ENCODE peak calls at places on chromosomes 3 and 15, in five cellular contexts. R, D, E, M and H are unnamed samples.

GRCh38 chr15:69593981-69594966 is 141.7 kb downstream of the RPLP1 start:
- DNase-seq in R (no peak), D (peak; percentile 80), E (peak; percentile 49), M (peak; percentile 89), H (no peak)

GRCh38 chr15:87215100-87215499 is 1041.4 kb downstream of the NTRK3 start:
- DNase-seq in R (no peak), D (no peak), E (no peak), M (no peak), H (no peak)

GRCh38 chr3:45092132-45093031 is 53.8 kb downstream of the CDCP1 start:
- DNase-seq in R (no peak), D (peak; percentile 75), E (no peak), M (peak; percentile 56), H (no peak)

GRCh38 chr3:136818851-136819783 is at the start of gene SLC35G2:
- DNase-seq in R (peak; percentile 18), D (peak; percentile 83), E (peak; percentile 72), M (peak; percentile 35), H (peak; percentile 87)

GRCh38 chr3:107217161-107217560 is 160.1 kb upstream of the CCDC54 start:
- DNase-seq in R (no peak), D (peak; percentile 90), E (no peak), M (no peak), H (no peak)

GRCh38 chr15:79186616-79187015 is 95.9 kb upstream of the ANKRD34C start:
- DNase-seq in R (no peak), D (no peak), E (no peak), M (no peak), H (no peak)

GRCh38 chr15:65666257-65666656 is 44.5 kb downstream of the SLC24A1 start:
- DNase-seq in R (no peak), D (peak; percentile 53), E (no peak), M (no peak), H (no peak)

GRCh38 chr15:60704129-60704528 is 225.2 kb upstream of the ICE2 start:
- DNase-seq in R (no peak), D (no peak), E (no peak), M (no peak), H (no peak)

GRCh38 chr3:50279255-50280016 is 549 bp downstream of the LSMEM2 start:
- DNase-seq in R (no peak), D (no peak), E (no peak), M (no peak), H (no peak)

GRCh38 chr15:58324533-58324932 is 107.3 kb upstream of the LIPC start:
- DNase-seq in R (no peak), D (no peak), E (no peak), M (no peak), H (no peak)

GRCh38 chr15:74427607-74428441 is 5.9 kb downstream of the SEMA7A start:
- DNase-seq in R (no peak), D (no peak), E (no peak), M (no peak), H (no peak)

GRCh38 chr15:80152896-80153876 is at the start of gene FAH:
- DNase-seq in R (peak; percentile 73), D (peak; percentile 57), E (peak; percentile 44), M (no peak), H (no peak)

GRCh38 chr3:129304553-129305222 is 26.0 kb downstream of the HMCES start:
- DNase-seq in R (no peak), D (peak; percentile 7), E (no peak), M (no peak), H (no peak)

GRCh38 chr3:51997935-51998596 is 2.4 kb upstream of the RPL29 start:
- DNase-seq in R (no peak), D (no peak), E (no peak), M (no peak), H (no peak)

GRCh38 chr3:60598668-60599067 is 652.6 kb downstream of the FHIT start:
- DNase-seq in R (no peak), D (no peak), E (no peak), M (no peak), H (no peak)

GRCh38 chr3:142315083-142315482 is 89.7 kb upstream of the GK5 start:
- DNase-seq in R (no peak), D (peak; percentile 64), E (no peak), M (no peak), H (no peak)

GRCh38 chr3:84772841-84773240 is 185.9 kb upstream of the CADM2 start:
- DNase-seq in R (no peak), D (no peak), E (no peak), M (no peak), H (no peak)
- TF ChIP-seq CTCF in R (no peak), D (no peak), E (peak; percentile 12), M (no peak), H (peak; percentile 17)

DNA sequence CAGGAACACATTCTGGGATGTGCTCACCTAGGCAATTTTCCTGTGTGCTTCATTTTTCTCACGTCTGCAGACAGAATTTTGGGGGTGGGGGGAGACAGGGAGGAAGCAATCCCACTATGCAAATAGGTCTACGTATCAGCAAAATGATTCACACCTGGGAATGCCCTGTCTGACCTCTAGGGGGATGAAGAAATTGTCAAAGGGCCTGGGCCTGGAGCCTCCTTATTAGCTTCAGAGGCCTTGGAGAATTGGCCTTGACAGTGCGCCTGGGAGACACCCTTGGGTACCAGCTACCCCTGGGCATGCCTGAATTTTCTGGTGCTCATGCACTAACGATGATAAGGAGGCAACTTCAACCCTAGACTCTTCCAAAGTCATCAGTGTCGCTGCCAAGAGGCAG is 207.5 kb downstream of the CADPS start:
- DNase-seq in R (peak; percentile 2), D (no peak), E (no peak), M (no peak), H (no peak)
- TF ChIP-seq CTCF in R (peak; percentile 11), D (no peak), E (no peak), M (no peak), H (peak; percentile 54)

DNA sequence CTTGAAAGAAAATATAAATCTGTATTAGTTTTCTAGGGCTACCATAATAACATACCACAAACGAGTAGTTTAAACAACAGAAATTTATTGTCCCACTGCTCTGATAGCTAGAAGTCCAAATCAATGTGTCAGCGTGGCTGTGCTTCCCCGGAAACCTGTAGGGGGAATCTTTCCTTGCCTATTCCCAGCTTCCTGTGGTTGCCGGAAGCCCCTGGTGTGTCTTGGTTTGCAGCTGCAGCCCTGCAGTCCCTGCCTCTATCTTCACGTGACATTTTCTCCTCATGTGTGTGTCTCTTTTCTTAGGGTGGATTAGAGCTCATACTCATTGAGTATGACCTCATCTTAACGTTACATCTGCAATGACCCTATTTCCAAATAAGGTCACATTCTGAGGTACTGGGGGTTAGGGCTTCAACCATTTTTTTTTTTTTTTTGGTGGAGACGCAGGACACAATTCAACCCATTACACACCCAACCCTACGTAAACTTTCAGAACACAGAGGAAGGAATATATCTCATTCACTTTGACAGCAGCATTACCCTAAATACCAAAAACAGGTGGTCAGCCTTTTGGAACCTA is 88.8 kb downstream of the RYK start:
- DNase-seq in R (no peak), D (no peak), E (no peak), M (no peak), H (no peak)
- TF ChIP-seq CTCF in R (no peak), D (no peak), E (no peak), M (no peak), H (no peak)

DNA sequence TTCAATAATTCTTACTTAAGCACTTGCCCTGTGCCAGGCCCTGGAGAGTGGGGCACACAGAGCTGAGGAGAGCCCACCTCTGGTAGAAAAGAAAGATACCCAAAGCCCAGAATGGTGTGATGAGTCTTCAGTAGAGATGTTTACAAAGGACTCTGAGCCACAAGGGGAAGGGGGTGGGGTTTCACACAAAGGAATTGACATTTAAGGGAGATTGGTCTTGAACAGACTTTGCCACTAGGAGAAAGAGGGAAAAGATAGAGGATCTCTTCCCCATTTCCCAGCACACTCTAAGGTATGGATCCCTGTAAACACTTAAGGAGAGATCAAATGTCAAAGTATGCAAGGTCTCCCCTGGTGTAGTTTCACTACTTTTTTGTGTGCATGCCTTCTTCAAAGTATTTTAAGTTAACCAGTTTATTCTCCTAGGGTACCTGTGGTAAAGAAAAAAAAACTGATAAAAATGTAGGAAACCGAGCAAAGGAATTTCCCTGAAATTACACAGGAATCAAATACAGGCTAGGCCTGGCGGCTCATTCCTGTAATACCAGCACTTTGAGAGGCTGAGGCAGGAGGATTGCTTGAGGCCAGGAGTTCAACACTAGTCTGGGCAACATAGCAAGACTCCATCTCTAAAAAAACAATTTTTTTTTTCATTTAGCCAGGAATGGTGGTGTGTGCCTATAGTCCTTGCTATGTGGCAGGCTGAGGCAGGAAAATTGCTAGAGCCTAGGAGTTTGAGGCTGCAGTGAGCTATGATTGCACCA is 117.6 kb upstream of the SKOR1 start:
- DNase-seq in R (no peak), D (no peak), E (no peak), M (no peak), H (no peak)
- TF ChIP-seq CTCF in R (no peak), D (no peak), E (no peak), M (no peak), H (no peak)

DNA sequence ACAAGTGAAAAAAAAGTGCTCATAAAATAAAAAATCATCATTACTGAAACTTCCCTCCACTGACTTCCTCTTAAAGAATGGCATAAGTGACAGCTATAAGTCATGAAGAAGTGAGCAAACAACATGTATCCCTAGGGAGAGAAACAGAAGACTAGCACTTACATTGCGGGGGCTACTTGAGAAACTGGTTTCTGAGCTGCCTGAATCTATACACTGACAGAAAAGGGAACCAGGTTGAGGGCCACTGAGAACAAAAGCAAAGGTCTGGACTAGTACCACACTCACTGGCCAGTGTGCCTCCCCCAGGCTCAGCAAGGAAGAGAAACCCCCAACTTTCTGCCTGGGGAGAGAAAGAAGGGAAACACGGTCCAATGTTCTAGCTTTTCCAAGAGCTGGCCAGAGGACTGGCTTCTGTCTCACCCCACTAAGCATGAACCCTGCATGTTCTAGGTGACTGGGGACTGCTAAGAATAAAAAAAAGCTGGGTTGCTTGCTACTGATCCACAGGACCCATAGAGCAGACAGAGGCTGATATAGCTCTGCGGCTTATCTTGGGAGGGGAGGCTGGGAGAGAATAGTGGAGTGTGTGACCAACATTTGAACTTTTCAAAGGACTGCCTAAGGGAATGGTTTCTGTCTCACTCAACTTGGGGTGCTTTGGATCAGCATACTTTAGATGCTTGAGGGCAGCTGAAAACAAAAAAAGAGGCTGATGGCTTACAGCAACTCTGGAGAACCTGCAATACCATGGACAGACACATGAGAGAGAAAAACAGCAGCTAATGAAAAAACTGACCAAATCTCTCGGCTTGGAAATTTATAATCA is 8.1 kb downstream of the RAD18 start:
- DNase-seq in R (peak; percentile 68), D (peak; percentile 87), E (no peak), M (no peak), H (no peak)
- TF ChIP-seq CTCF in R (no peak), D (peak; percentile 45), E (no peak), M (no peak), H (no peak)

GRCh38 chr3:123285931-123286307 is 84.2 kb downstream of the SEC22A start:
- DNase-seq in R (no peak), D (no peak), E (no peak), M (no peak), H (no peak)
- TF ChIP-seq CTCF in R (no peak), D (no peak), E (no peak), M (no peak), H (no peak)

DNA sequence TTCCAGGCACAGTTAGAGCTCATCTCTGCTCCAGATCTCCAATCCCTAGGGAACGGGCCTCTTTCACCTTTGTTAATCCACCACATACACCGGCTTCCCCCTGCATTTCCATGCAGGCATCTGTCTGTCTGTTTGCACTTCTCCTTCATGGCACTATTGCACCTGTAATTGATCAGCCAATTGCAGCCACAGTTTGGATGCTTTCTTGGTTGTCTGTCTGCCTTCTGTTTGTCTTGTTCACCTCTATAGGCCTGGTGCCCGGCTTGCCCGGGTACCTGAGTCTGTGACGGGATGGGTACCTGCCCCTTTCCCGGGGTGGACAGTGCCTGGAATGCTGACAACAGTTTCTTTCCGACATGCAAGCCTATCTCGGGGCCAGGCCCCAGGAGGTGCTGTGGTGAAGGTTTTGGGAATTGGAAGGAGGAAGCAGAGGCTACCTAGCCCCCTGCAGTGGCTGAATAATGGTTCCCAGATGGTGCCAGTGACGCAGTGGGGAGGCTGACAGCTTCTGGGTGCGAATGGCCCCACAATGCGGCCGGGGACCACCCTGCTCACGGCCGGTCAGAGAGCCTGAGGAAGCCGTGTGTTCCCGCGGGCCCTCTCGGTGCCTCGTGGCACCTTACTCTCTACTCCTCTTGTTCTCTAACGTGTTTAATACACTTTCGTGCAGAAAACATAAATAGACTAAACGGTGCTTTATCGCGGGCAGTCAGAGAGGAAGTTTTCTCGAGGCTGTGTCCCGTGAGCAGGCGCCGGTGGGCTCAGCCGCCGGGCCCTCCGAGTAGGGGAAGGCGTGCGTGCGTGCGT is 31.3 kb upstream of the RAB6B start:
- DNase-seq in R (no peak), D (no peak), E (no peak), M (no peak), H (no peak)
- TF ChIP-seq CTCF in R (no peak), D (no peak), E (no peak), M (no peak), H (no peak)